ENCODE peak calls at places on chromosomes 1 and 21, in four cellular contexts. D, L, H and X are unnamed samples.

GRCh38 chr1:6464514-6464836 is 1.5 kb downstream of the TNFRSF25 start:
- DNase-seq in D (peak; percentile 70), L (no peak), H (no peak), X (no peak)

GRCh38 chr1:147475488-147475887 is 65.8 kb upstream of the BCL9 start:
- DNase-seq in L (peak; percentile 20), D (no peak), H (no peak), X (no peak)

GRCh38 chr21:41817228-41817627 is 50.4 kb upstream of the RIPK4 start:
- DNase-seq in D (peak; percentile 67), H (peak; percentile 54), L (peak; percentile 69), X (peak; percentile 59)

GRCh38 chr1:182299728-182300581 is 91.6 kb downstream of the GLUL start:
- DNase-seq in L (peak; percentile 15), D (peak; percentile 63), H (no peak), X (no peak)

GRCh38 chr1:23424171-23424959 is at the start of gene TCEA3:
- DNase-seq in H (no peak), L (peak; percentile 37), D (peak; percentile 76), X (no peak)

GRCh38 chr1:225958041-225958440 is 17.0 kb upstream of the LEFTY2 start:
- DNase-seq in H (no peak), L (no peak), D (no peak), X (no peak)

GRCh38 chr1:54794401-54795099 is 6.6 kb downstream of the TTC22 start:
- DNase-seq in D (peak; percentile 81), L (peak; percentile 10), H (no peak), X (no peak)

GRCh38 chr21:46079357-46080170 is 18.3 kb upstream of the COL6A2 start:
- DNase-seq in H (no peak), L (peak; percentile 96), D (no peak), X (no peak)